ENCODE peak calls at places on chromosomes 2 and 18, in four cellular contexts. F, G, J and V are unnamed samples.

GRCh38 chr18:77201508-77201907 is 48.1 kb upstream of the GALR1 start:
- DNase-seq in G (no peak), J (no peak), F (no peak), V (no peak)

GRCh38 chr2:177869209-177869608 is 203.4 kb downstream of the PDE11A start:
- DNase-seq in F (no peak), G (no peak), J (no peak), V (no peak)

GRCh38 chr2:195694553-195694952 is 37.5 kb downstream of the SLC39A10 start:
- DNase-seq in G (no peak), F (no peak), J (no peak), V (no peak)

GRCh38 chr2:158668394-158668793 is 126.7 kb upstream of the DAPL1 start:
- DNase-seq in J (no peak), F (no peak), G (no peak), V (no peak)

GRCh38 chr2:88597168-88597567 is 30.1 kb downstream of the EIF2AK3 start:
- DNase-seq in G (no peak), F (no peak), J (no peak), V (no peak)

GRCh38 chr2:74548285-74548918 is 5.3 kb downstream of the LOXL3 start:
- DNase-seq in J (no peak), G (no peak), F (peak), V (no peak)

GRCh38 chr2:159098815-159099455 is 130.5 kb downstream of the TANC1 start:
- DNase-seq in F (no peak), J (no peak), G (no peak), V (no peak)

GRCh38 chr2:238158807-238159539 is at the start of gene ERFE:
- DNase-seq in F (peak), G (peak), J (peak), V (no peak)

GRCh38 chr2:236120006-236120740 is 48.0 kb downstream of the GBX2 start:
- DNase-seq in J (no peak), G (no peak), F (peak), V (no peak)

GRCh38 chr2:118061135-118061955 is 26.9 kb upstream of the INSIG2 start:
- DNase-seq in F (peak), G (no peak), J (no peak), V (no peak)

GRCh38 chr2:74917702-74918619 is 40.5 kb upstream of the POLE4 start:
- DNase-seq in F (no peak), J (no peak), G (no peak), V (no peak)